ENCODE peak calls at places on chromosomes 5 and 9, in nine cellular contexts. One of them, this sample, is unnamed.

GRCh38 chr5:10828241-10828640 is 67.2 kb upstream of the DAP start:
- DNase-seq in breast epithelium: no peak
- DNase-seq in BE2C: no peak
- DNase-seq in fibroblast of lung: peak; percentile 74
- DNase-seq in aorta: no peak
- DNase-seq in mammary epithelial cell: no peak
- DNase-seq in stomach: no peak
- DNase-seq in CD4-positive, CD25-positive, alpha-beta regulatory T cell: no peak
- DNase-seq in small intestine: no peak
- DNase-seq in this sample: no peak

GRCh38 chr5:124718376-124718775 is 28.1 kb downstream of the ZNF608 start:
- DNase-seq in breast epithelium: no peak
- DNase-seq in BE2C: peak; percentile 42
- DNase-seq in fibroblast of lung: peak; percentile 43
- DNase-seq in aorta: no peak
- DNase-seq in mammary epithelial cell: peak; percentile 7
- DNase-seq in stomach: no peak
- DNase-seq in CD4-positive, CD25-positive, alpha-beta regulatory T cell: no peak
- DNase-seq in small intestine: peak; percentile 51
- DNase-seq in this sample: no peak

GRCh38 chr5:93257616-93258015 is 323.4 kb downstream of the NR2F1-AS1 start:
- DNase-seq in breast epithelium: no peak
- DNase-seq in BE2C: no peak
- DNase-seq in fibroblast of lung: peak; percentile 52
- DNase-seq in aorta: no peak
- DNase-seq in mammary epithelial cell: no peak
- DNase-seq in stomach: no peak
- DNase-seq in CD4-positive, CD25-positive, alpha-beta regulatory T cell: no peak
- DNase-seq in small intestine: no peak
- DNase-seq in this sample: no peak

GRCh38 chr5:90488791-90489190 is 14.1 kb downstream of the POLR3G start:
- DNase-seq in breast epithelium: no peak
- DNase-seq in BE2C: no peak
- DNase-seq in fibroblast of lung: peak; percentile 57
- DNase-seq in aorta: no peak
- DNase-seq in mammary epithelial cell: peak; percentile 11
- DNase-seq in stomach: no peak
- DNase-seq in CD4-positive, CD25-positive, alpha-beta regulatory T cell: no peak
- DNase-seq in small intestine: no peak
- DNase-seq in this sample: no peak

GRCh38 chr9:68610016-68610415 is 69.3 kb upstream of the TMEM252 start:
- DNase-seq in breast epithelium: no peak
- DNase-seq in BE2C: no peak
- DNase-seq in fibroblast of lung: no peak
- DNase-seq in aorta: no peak
- DNase-seq in mammary epithelial cell: no peak
- DNase-seq in stomach: peak; percentile 41
- DNase-seq in CD4-positive, CD25-positive, alpha-beta regulatory T cell: no peak
- DNase-seq in small intestine: peak; percentile 95
- DNase-seq in this sample: no peak

GRCh38 chr9:123656565-123656964 is 273.4 kb downstream of the DENND1A start:
- DNase-seq in breast epithelium: no peak
- DNase-seq in BE2C: no peak
- DNase-seq in fibroblast of lung: peak; percentile 67
- DNase-seq in aorta: no peak
- DNase-seq in mammary epithelial cell: peak; percentile 6
- DNase-seq in stomach: no peak
- DNase-seq in CD4-positive, CD25-positive, alpha-beta regulatory T cell: no peak
- DNase-seq in small intestine: no peak
- DNase-seq in this sample: no peak

GRCh38 chr9:111114486-111114885 is 76.2 kb upstream of the LPAR1 start:
- DNase-seq in breast epithelium: no peak
- DNase-seq in BE2C: no peak
- DNase-seq in fibroblast of lung: no peak
- DNase-seq in aorta: no peak
- DNase-seq in mammary epithelial cell: no peak
- DNase-seq in stomach: no peak
- DNase-seq in CD4-positive, CD25-positive, alpha-beta regulatory T cell: no peak
- DNase-seq in small intestine: no peak
- DNase-seq in this sample: no peak

GRCh38 chr9:130343445-130343918 is 77.9 kb downstream of the HMCN2 start:
- DNase-seq in breast epithelium: no peak
- DNase-seq in BE2C: peak; percentile 65
- DNase-seq in fibroblast of lung: no peak
- DNase-seq in aorta: no peak
- DNase-seq in mammary epithelial cell: no peak
- DNase-seq in stomach: no peak
- DNase-seq in CD4-positive, CD25-positive, alpha-beta regulatory T cell: no peak
- DNase-seq in small intestine: no peak
- DNase-seq in this sample: no peak

GRCh38 chr5:131647078-131647769 is 12.2 kb upstream of the RAPGEF6 start:
- DNase-seq in breast epithelium: no peak
- DNase-seq in BE2C: no peak
- DNase-seq in fibroblast of lung: no peak
- DNase-seq in aorta: no peak
- DNase-seq in mammary epithelial cell: no peak
- DNase-seq in stomach: no peak
- DNase-seq in CD4-positive, CD25-positive, alpha-beta regulatory T cell: no peak
- DNase-seq in small intestine: no peak
- DNase-seq in this sample: no peak

GRCh38 chr5:127072861-127073846 is at the start of gene C5orf63:
- DNase-seq in breast epithelium: peak; percentile 58
- DNase-seq in BE2C: peak; percentile 77
- DNase-seq in fibroblast of lung: peak; percentile 54
- DNase-seq in aorta: peak; percentile 60
- DNase-seq in mammary epithelial cell: peak; percentile 28
- DNase-seq in stomach: peak; percentile 62
- DNase-seq in CD4-positive, CD25-positive, alpha-beta regulatory T cell: peak; percentile 90
- DNase-seq in small intestine: peak; percentile 69
- DNase-seq in this sample: no peak

GRCh38 chr5:33477816-33478215 is 37.1 kb downstream of the TARS1 start:
- DNase-seq in breast epithelium: no peak
- DNase-seq in BE2C: no peak
- DNase-seq in fibroblast of lung: no peak
- DNase-seq in aorta: no peak
- DNase-seq in mammary epithelial cell: no peak
- DNase-seq in stomach: no peak
- DNase-seq in CD4-positive, CD25-positive, alpha-beta regulatory T cell: no peak
- DNase-seq in small intestine: no peak
- DNase-seq in this sample: no peak

GRCh38 chr9:127667127-127667844 is 39.5 kb upstream of the CFAP157 start:
- DNase-seq in breast epithelium: no peak
- DNase-seq in BE2C: no peak
- DNase-seq in fibroblast of lung: no peak
- DNase-seq in aorta: no peak
- DNase-seq in mammary epithelial cell: no peak
- DNase-seq in stomach: no peak
- DNase-seq in CD4-positive, CD25-positive, alpha-beta regulatory T cell: no peak
- DNase-seq in small intestine: no peak
- DNase-seq in this sample: no peak
- H3K36me3 ChIP-seq in breast epithelium: no peaks in the 10 kb centered on the region
- H3K36me3 ChIP-seq in BE2C: peaks cover 16% of the 10 kb centered on the region
- H3K36me3 ChIP-seq in fibroblast of lung: peaks cover 18% of the 10 kb centered on the region
- H3K36me3 ChIP-seq in aorta: peaks cover 1% of the 10 kb centered on the region
- H3K36me3 ChIP-seq in mammary epithelial cell: peaks cover 6% of the 10 kb centered on the region
- H3K36me3 ChIP-seq in stomach: peaks cover 94% of the 10 kb centered on the region
- H3K36me3 ChIP-seq in CD4-positive, CD25-positive, alpha-beta regulatory T cell: no peaks in the 10 kb centered on the region
- H3K36me3 ChIP-seq in small intestine: peaks cover 5% of the 10 kb centered on the region
- H3K36me3 ChIP-seq in this sample: peaks cover 3% of the 10 kb centered on the region

DNA sequence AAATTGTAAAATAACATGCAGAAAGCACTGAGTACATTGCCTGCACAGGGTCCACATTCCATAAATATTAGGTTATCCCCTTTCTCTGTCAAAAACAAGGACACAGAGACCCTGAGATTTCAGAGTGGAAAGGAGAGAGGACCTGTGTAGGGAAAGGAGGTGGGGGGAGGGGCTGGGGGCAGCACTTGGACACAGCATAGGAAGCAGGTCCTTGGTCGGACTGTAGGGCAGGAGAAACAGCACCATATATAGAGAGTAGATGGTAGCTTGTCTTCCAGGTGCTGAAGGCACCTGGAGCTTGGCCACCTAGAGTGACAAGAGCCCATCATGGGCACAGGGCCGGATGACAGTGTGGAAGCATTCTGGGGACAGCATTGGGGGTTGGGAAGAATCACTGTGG is 2.4 kb downstream of the TPM2 start:
- DNase-seq in breast epithelium: no peak
- DNase-seq in BE2C: no peak
- DNase-seq in fibroblast of lung: no peak
- DNase-seq in aorta: no peak
- DNase-seq in mammary epithelial cell: no peak
- DNase-seq in stomach: no peak
- DNase-seq in CD4-positive, CD25-positive, alpha-beta regulatory T cell: no peak
- DNase-seq in small intestine: no peak
- DNase-seq in this sample: no peak
- H3K36me3 ChIP-seq in breast epithelium: no peaks in the 10 kb centered on the region
- H3K36me3 ChIP-seq in BE2C: no peaks in the 10 kb centered on the region
- H3K36me3 ChIP-seq in fibroblast of lung: peaks cover 28% of the 10 kb centered on the region
- H3K36me3 ChIP-seq in aorta: peaks cover 26% of the 10 kb centered on the region
- H3K36me3 ChIP-seq in mammary epithelial cell: peaks cover 24% of the 10 kb centered on the region
- H3K36me3 ChIP-seq in stomach: peaks cover 59% of the 10 kb centered on the region
- H3K36me3 ChIP-seq in CD4-positive, CD25-positive, alpha-beta regulatory T cell: no peaks in the 10 kb centered on the region
- H3K36me3 ChIP-seq in small intestine: no peaks in the 10 kb centered on the region
- H3K36me3 ChIP-seq in this sample: peaks cover 10% of the 10 kb centered on the region

GRCh38 chr5:884345-885126 is 8.1 kb downstream of the BRD9 start:
- DNase-seq in breast epithelium: no peak
- DNase-seq in BE2C: no peak
- DNase-seq in fibroblast of lung: no peak
- DNase-seq in aorta: no peak
- DNase-seq in mammary epithelial cell: no peak
- DNase-seq in stomach: no peak
- DNase-seq in CD4-positive, CD25-positive, alpha-beta regulatory T cell: no peak
- DNase-seq in small intestine: no peak
- DNase-seq in this sample: no peak

GRCh38 chr5:886716-887325 is 5.8 kb downstream of the BRD9 start:
- DNase-seq in breast epithelium: no peak
- DNase-seq in BE2C: no peak
- DNase-seq in fibroblast of lung: no peak
- DNase-seq in aorta: no peak
- DNase-seq in mammary epithelial cell: no peak
- DNase-seq in stomach: no peak
- DNase-seq in CD4-positive, CD25-positive, alpha-beta regulatory T cell: no peak
- DNase-seq in small intestine: no peak
- DNase-seq in this sample: no peak

GRCh38 chr5:885127-885442 is 7.5 kb downstream of the BRD9 start:
- DNase-seq in breast epithelium: no peak
- DNase-seq in BE2C: no peak
- DNase-seq in fibroblast of lung: no peak
- DNase-seq in aorta: no peak
- DNase-seq in mammary epithelial cell: no peak
- DNase-seq in stomach: no peak
- DNase-seq in CD4-positive, CD25-positive, alpha-beta regulatory T cell: no peak
- DNase-seq in small intestine: no peak
- DNase-seq in this sample: no peak

GRCh38 chr5:886051-886450 is 6.5 kb downstream of the BRD9 start:
- DNase-seq in breast epithelium: no peak
- DNase-seq in BE2C: no peak
- DNase-seq in fibroblast of lung: no peak
- DNase-seq in aorta: no peak
- DNase-seq in mammary epithelial cell: no peak
- DNase-seq in stomach: no peak
- DNase-seq in CD4-positive, CD25-positive, alpha-beta regulatory T cell: no peak
- DNase-seq in small intestine: no peak
- DNase-seq in this sample: no peak

GRCh38 chr5:885529-885928 is 7.1 kb downstream of the BRD9 start:
- DNase-seq in breast epithelium: no peak
- DNase-seq in BE2C: peak; percentile 90
- DNase-seq in fibroblast of lung: no peak
- DNase-seq in aorta: no peak
- DNase-seq in mammary epithelial cell: no peak
- DNase-seq in stomach: no peak
- DNase-seq in CD4-positive, CD25-positive, alpha-beta regulatory T cell: no peak
- DNase-seq in small intestine: no peak
- DNase-seq in this sample: no peak
- H3K36me3 ChIP-seq in breast epithelium: peaks cover 14% of the 10 kb centered on the region
- H3K36me3 ChIP-seq in BE2C: peaks cover 98% of the 10 kb centered on the region
- H3K36me3 ChIP-seq in fibroblast of lung: peaks cover 59% of the 10 kb centered on the region
- H3K36me3 ChIP-seq in aorta: peaks cover 14% of the 10 kb centered on the region
- H3K36me3 ChIP-seq in mammary epithelial cell: peaks cover 64% of the 10 kb centered on the region
- H3K36me3 ChIP-seq in stomach: peaks cover 100% of the 10 kb centered on the region
- H3K36me3 ChIP-seq in CD4-positive, CD25-positive, alpha-beta regulatory T cell: peaks cover 93% of the 10 kb centered on the region
- H3K36me3 ChIP-seq in small intestine: peaks cover 4% of the 10 kb centered on the region
- H3K36me3 ChIP-seq in this sample: peaks cover 29% of the 10 kb centered on the region

DNA sequence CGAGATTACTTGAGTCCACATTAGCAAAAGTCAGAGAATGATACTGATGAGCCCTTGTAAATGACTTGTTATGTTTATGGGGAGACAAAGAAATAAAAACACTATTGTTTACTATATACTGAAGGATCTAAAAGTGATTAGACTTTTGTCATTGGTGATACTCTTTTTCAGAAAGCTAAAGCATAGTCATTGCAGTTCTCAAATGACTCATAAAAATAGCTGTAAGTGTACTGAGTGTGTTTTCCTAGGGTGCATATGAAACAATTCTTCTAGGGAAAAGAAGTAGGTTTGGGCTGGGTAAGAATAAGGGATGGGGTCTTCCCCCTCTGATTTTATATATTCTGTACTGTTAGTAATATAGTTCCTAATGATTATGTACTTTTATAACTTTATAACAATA is 32.6 kb downstream of the WDR36 start:
- DNase-seq in breast epithelium: no peak
- DNase-seq in BE2C: no peak
- DNase-seq in fibroblast of lung: no peak
- DNase-seq in aorta: no peak
- DNase-seq in mammary epithelial cell: peak; percentile 22
- DNase-seq in stomach: no peak
- DNase-seq in CD4-positive, CD25-positive, alpha-beta regulatory T cell: no peak
- DNase-seq in small intestine: no peak
- DNase-seq in this sample: no peak
- H3K36me3 ChIP-seq in breast epithelium: peaks cover 15% of the 10 kb centered on the region
- H3K36me3 ChIP-seq in BE2C: peaks cover 67% of the 10 kb centered on the region
- H3K36me3 ChIP-seq in fibroblast of lung: peaks cover 11% of the 10 kb centered on the region
- H3K36me3 ChIP-seq in aorta: peaks cover 5% of the 10 kb centered on the region
- H3K36me3 ChIP-seq in mammary epithelial cell: peaks cover 37% of the 10 kb centered on the region
- H3K36me3 ChIP-seq in stomach: peaks cover 84% of the 10 kb centered on the region
- H3K36me3 ChIP-seq in CD4-positive, CD25-positive, alpha-beta regulatory T cell: peaks cover 70% of the 10 kb centered on the region
- H3K36me3 ChIP-seq in small intestine: no peaks in the 10 kb centered on the region
- H3K36me3 ChIP-seq in this sample: peaks cover 63% of the 10 kb centered on the region

DNA sequence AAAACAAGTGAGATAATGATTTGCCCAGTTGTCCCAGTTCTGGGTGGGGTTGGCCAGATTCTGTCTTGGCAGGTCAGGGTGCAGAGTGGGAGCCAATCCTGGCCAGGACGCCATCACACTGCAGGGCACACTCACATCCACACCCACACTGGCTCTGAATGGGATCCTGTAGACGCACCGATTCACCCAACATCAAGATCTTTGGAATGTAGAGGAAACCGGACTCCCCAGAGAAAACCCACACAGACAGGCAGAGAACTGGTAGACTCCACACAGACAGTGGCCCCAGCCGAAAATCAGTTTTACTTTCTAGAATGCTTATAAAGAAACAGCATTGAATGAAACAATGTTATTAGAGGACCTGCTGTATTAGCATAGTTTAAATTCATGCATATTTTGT is 343.1 kb upstream of the DAB2 start:
- DNase-seq in breast epithelium: no peak
- DNase-seq in BE2C: no peak
- DNase-seq in fibroblast of lung: no peak
- DNase-seq in aorta: no peak
- DNase-seq in mammary epithelial cell: no peak
- DNase-seq in stomach: no peak
- DNase-seq in CD4-positive, CD25-positive, alpha-beta regulatory T cell: no peak
- DNase-seq in small intestine: no peak
- DNase-seq in this sample: no peak
- H3K36me3 ChIP-seq in breast epithelium: no peaks in the 10 kb centered on the region
- H3K36me3 ChIP-seq in BE2C: no peaks in the 10 kb centered on the region
- H3K36me3 ChIP-seq in fibroblast of lung: no peaks in the 10 kb centered on the region
- H3K36me3 ChIP-seq in aorta: no peaks in the 10 kb centered on the region
- H3K36me3 ChIP-seq in mammary epithelial cell: no peaks in the 10 kb centered on the region
- H3K36me3 ChIP-seq in stomach: no peaks in the 10 kb centered on the region
- H3K36me3 ChIP-seq in CD4-positive, CD25-positive, alpha-beta regulatory T cell: no peaks in the 10 kb centered on the region
- H3K36me3 ChIP-seq in small intestine: no peaks in the 10 kb centered on the region
- H3K36me3 ChIP-seq in this sample: no peaks in the 10 kb centered on the region

This sample was measured in Panc1.